ENCODE peak calls at places on chromosomes 5 and 9, in eight cellular contexts. U, D, E, S, H, O, V and Z are unnamed samples.
A peak's percentile ranks its signal among the peaks of the same experiment; 100 is the strongest.

GRCh38 chr9:120643096-120643495 is 63.1 kb upstream of the CDK5RAP2 start:
- DNase-seq in H (no peak), E (no peak), U (no peak), O (no peak), S (no peak), D (no peak), V (no peak), Z (no peak)

GRCh38 chr5:139377226-139377625 is 5.9 kb downstream of the SLC23A1 start:
- DNase-seq in U (no peak), S (no peak), H (no peak), E (no peak), O (no peak), V (no peak), D (no peak), Z (no peak)

GRCh38 chr5:119022017-119022745 is 33.8 kb upstream of the DTWD2 start:
- DNase-seq in H (peak; percentile 69), V (peak; percentile 38), S (peak; percentile 58), D (no peak), O (no peak), U (no peak), E (peak; percentile 55), Z (no peak)

GRCh38 chr9:8706546-8706945 is 907.0 kb upstream of the DMAC1 start:
- DNase-seq in O (no peak), S (no peak), U (no peak), H (no peak), E (no peak), D (no peak), V (no peak), Z (no peak)

GRCh38 chr5:162672030-162672429 is 604.5 kb downstream of the GABRG2 start:
- DNase-seq in D (no peak), H (no peak), S (no peak), V (no peak), E (no peak), U (no peak), O (no peak), Z (no peak)

GRCh38 chr9:84207443-84208032 is 133.0 kb downstream of the SLC28A3 start:
- DNase-seq in V (no peak), S (peak; percentile 28), D (no peak), E (no peak), O (no peak), U (no peak), H (no peak), Z (no peak)

GRCh38 chr5:41193462-41194166 is 19.7 kb downstream of the C6 start:
- DNase-seq in H (peak; percentile 67), O (peak; percentile 99), D (no peak), U (peak; percentile 99), S (peak; percentile 9), E (peak; percentile 21), V (peak; percentile 89), Z (no peak)

GRCh38 chr9:70042461-70043215 is 1.0 kb upstream of the MAMDC2 start:
- DNase-seq in H (no peak), E (no peak), U (no peak), S (no peak), O (no peak), V (no peak), D (no peak), Z (no peak)

GRCh38 chr9:129697111-129697955 is 31.9 kb downstream of the PRRX2 start:
- DNase-seq in O (peak; percentile 19), D (no peak), E (peak; percentile 44), S (peak; percentile 72), H (peak; percentile 21), U (peak; percentile 74), V (peak; percentile 73), Z (peak; percentile 35)

GRCh38 chr5:6080436-6080835 is 297.9 kb downstream of the MED10 start:
- DNase-seq in D (no peak), H (no peak), S (no peak), E (no peak), V (no peak), U (no peak), O (no peak), Z (no peak)

GRCh38 chr5:75510836-75511434 is 494 bp downstream of the CERT1 start:
- DNase-seq in U (peak; percentile 49), O (no peak), S (peak; percentile 26), V (no peak), D (peak; percentile 23), H (peak; percentile 44), E (peak; percentile 31), Z (no peak)

GRCh38 chr5:95878417-95879323 is 56.1 kb upstream of the GLRX start:
- DNase-seq in O (no peak), H (peak; percentile 51), S (no peak), V (peak; percentile 36), E (no peak), U (no peak), D (no peak), Z (no peak)

GRCh38 chr5:142253938-142254895 is 70.6 kb downstream of the SPRY4 start:
- DNase-seq in V (peak; percentile 25), D (no peak), U (no peak), H (no peak), E (no peak), O (no peak), S (no peak), Z (no peak)

GRCh38 chr5:36172593-36172992 is 20.7 kb downstream of the SKP2 start:
- DNase-seq in H (no peak), V (no peak), D (no peak), O (no peak), E (no peak), U (no peak), S (no peak), Z (no peak)

GRCh38 chr5:98296426-98296825 is 477.0 kb upstream of the RGMB start:
- DNase-seq in H (peak; percentile 11), E (no peak), D (no peak), O (no peak), S (no peak), V (peak; percentile 73), U (no peak), Z (no peak)

GRCh38 chr5:143205386-143205785 is 198.1 kb downstream of the NR3C1 start:
- DNase-seq in U (no peak), E (no peak), D (no peak), O (no peak), V (peak; percentile 99), S (no peak), H (peak; percentile 66), Z (no peak)

GRCh38 chr9:127779136-127779981 is 893 bp upstream of the SH2D3C start:
- DNase-seq in V (no peak), O (no peak), D (no peak), S (no peak), E (no peak), U (no peak), H (peak; percentile 19), Z (no peak)

DNA sequence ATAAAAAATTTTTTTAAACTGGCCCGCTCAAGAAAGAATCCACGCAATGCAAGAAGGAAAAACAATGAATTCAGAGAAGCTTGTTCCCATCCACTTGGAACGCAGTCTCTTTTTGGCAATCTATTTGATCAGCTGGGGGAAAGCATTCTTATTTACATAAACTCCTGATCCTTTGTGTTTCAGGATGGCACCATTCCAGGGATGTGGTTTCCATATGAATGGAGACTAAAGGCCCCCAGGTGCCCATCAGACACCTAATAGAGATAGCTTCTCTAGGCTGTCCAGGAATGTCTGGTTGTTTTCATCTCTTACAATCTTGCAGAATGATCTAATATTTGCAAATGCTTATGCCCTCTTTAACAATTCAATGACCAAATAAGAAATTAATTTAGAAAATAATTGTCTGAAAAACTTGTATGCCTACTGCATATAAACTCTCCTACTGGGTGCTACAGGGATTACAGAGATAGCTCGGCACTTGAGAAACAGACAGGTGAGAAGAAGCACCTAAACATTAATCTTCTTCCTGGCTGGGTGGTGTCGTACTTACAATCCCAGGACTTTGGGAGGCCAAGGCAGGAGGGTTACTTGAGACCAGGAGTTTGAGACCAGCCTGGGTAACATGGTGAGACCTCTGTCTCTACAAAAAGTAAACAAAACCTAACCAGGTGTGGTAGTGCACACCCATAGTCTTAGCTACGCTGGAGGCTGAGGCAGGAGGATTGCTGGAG is 3.0 kb upstream of the RASGRF2 start:
- DNase-seq in S (no peak), V (peak; percentile 75), E (no peak), D (no peak), O (no peak), U (no peak), H (peak; percentile 65), Z (peak; percentile 75)
- H3K4me1 ChIP-seq in S (peaks cover 22% of the 10 kb centered on the region), V (peaks cover 4% of the 10 kb centered on the region), E (no peaks in the 10 kb centered on the region), D (peaks cover 8% of the 10 kb centered on the region), O (peaks cover 24% of the 10 kb centered on the region), U (peaks cover 5% of the 10 kb centered on the region), H (peaks cover 12% of the 10 kb centered on the region), Z (peaks cover 8% of the 10 kb centered on the region)

GRCh38 chr5:177306674-177307543 is 3.3 kb downstream of the PRELID1 start:
- DNase-seq in U (no peak), S (no peak), H (peak; percentile 38), D (no peak), V (no peak), O (no peak), E (no peak), Z (no peak)
- H3K4me1 ChIP-seq in U (peaks cover 12% of the 10 kb centered on the region), S (peaks cover 15% of the 10 kb centered on the region), H (peaks cover 26% of the 10 kb centered on the region), D (peaks cover 24% of the 10 kb centered on the region), V (peaks cover 17% of the 10 kb centered on the region), O (peaks cover 55% of the 10 kb centered on the region), E (peaks cover 36% of the 10 kb centered on the region), Z (peaks cover 21% of the 10 kb centered on the region)

GRCh38 chr9:95073042-95073607 is 244.4 kb downstream of the FANCC start:
- DNase-seq in U (no peak), S (no peak), H (peak; percentile 21), O (no peak), D (no peak), E (peak; percentile 44), V (no peak), Z (no peak)
- H3K4me1 ChIP-seq in U (peaks cover 14% of the 10 kb centered on the region), S (no peaks in the 10 kb centered on the region), H (peaks cover 10% of the 10 kb centered on the region), O (peaks cover 98% of the 10 kb centered on the region), D (no peaks in the 10 kb centered on the region), E (peaks cover 100% of the 10 kb centered on the region), V (peaks cover 27% of the 10 kb centered on the region), Z (no peaks in the 10 kb centered on the region)

GRCh38 chr9:107174441-107174840 is 108.6 kb upstream of the RAD23B start:
- DNase-seq in O (no peak), U (no peak), H (peak; percentile 98), S (no peak), E (no peak), D (no peak), V (peak; percentile 66), Z (no peak)
- H3K4me1 ChIP-seq in O (peaks cover 19% of the 10 kb centered on the region), U (no peaks in the 10 kb centered on the region), H (peaks cover 24% of the 10 kb centered on the region), S (no peaks in the 10 kb centered on the region), E (no peaks in the 10 kb centered on the region), D (peaks cover 12% of the 10 kb centered on the region), V (peaks cover 2% of the 10 kb centered on the region), Z (no peaks in the 10 kb centered on the region)

GRCh38 chr9:126377521-126377920 is 50.9 kb downstream of the MVB12B start:
- DNase-seq in S (no peak), O (no peak), V (no peak), U (no peak), E (no peak), H (no peak), D (no peak), Z (no peak)
- H3K4me1 ChIP-seq in S (peaks cover 25% of the 10 kb centered on the region), O (peaks cover 89% of the 10 kb centered on the region), V (no peaks in the 10 kb centered on the region), U (peaks cover 5% of the 10 kb centered on the region), E (peaks cover 29% of the 10 kb centered on the region), H (peaks cover 48% of the 10 kb centered on the region), D (peaks cover 54% of the 10 kb centered on the region), Z (peaks cover 12% of the 10 kb centered on the region)

GRCh38 chr9:136239135-136239962 is 6.3 kb downstream of the QSOX2 start:
- DNase-seq in H (no peak), U (no peak), D (no peak), O (no peak), V (no peak), E (no peak), S (no peak), Z (no peak)
- H3K4me1 ChIP-seq in H (peaks cover under 1% of the 10 kb centered on the region), U (peaks cover 2% of the 10 kb centered on the region), D (peaks cover 18% of the 10 kb centered on the region), O (peaks cover 29% of the 10 kb centered on the region), V (no peaks in the 10 kb centered on the region), E (peaks cover 12% of the 10 kb centered on the region), S (peaks cover 10% of the 10 kb centered on the region), Z (peaks cover 9% of the 10 kb centered on the region)

GRCh38 chr9:89436963-89437625 is 60.8 kb downstream of the SEMA4D start:
- DNase-seq in O (no peak), S (no peak), H (peak; percentile 46), E (no peak), U (no peak), D (no peak), V (no peak), Z (no peak)
- H3K4me1 ChIP-seq in O (peaks cover 73% of the 10 kb centered on the region), S (no peaks in the 10 kb centered on the region), H (peaks cover 18% of the 10 kb centered on the region), E (peaks cover 9% of the 10 kb centered on the region), U (peaks cover 3% of the 10 kb centered on the region), D (no peaks in the 10 kb centered on the region), V (no peaks in the 10 kb centered on the region), Z (peaks cover 12% of the 10 kb centered on the region)